ENCODE peak calls at places on chromosomes 1 and 21, in ten cellular contexts. L, T, S, R, O, V, I, F, P and E are unnamed samples.

GRCh38 chr1:6141601-6142000 is 38.5 kb downstream of the CHD5 start:
- DNase-seq in L (no peak), T (no peak), S (no peak), R (no peak), O (no peak), V (peak), I (no peak), F (no peak), P (no peak), E (no peak)

GRCh38 chr21:32461503-32461902 is 49.0 kb downstream of the EVA1C start:
- DNase-seq in L (no peak), T (no peak), S (no peak), R (no peak), O (no peak), V (no peak), I (no peak), F (no peak), P (no peak), E (no peak)

GRCh38 chr1:101371259-101371658 is 134.4 kb downstream of the S1PR1 start:
- DNase-seq in L (no peak), T (no peak), S (no peak), R (no peak), O (no peak), V (no peak), I (no peak), F (peak), P (peak), E (peak)

GRCh38 chr1:117208580-117208979 is 2.1 kb downstream of the VTCN1 start:
- DNase-seq in L (no peak), T (no peak), S (no peak), R (no peak), O (no peak), V (no peak), I (no peak), F (no peak), P (no peak), E (no peak)

GRCh38 chr1:226002667-226003501 is 3.7 kb upstream of the SDE2 start:
- DNase-seq in L (peak), T (no peak), S (peak), R (no peak), O (no peak), V (peak), I (no peak), F (no peak), P (peak), E (peak)

GRCh38 chr1:228463559-228464455 is 23.4 kb upstream of the RNF187 start:
- DNase-seq in L (no peak), T (peak), S (peak), R (no peak), O (no peak), V (peak), I (peak), F (no peak), P (peak), E (no peak)

GRCh38 chr1:32063261-32063681 is 9.5 kb upstream of the TMEM39B start:
- DNase-seq in L (no peak), T (no peak), S (peak), R (no peak), O (no peak), V (no peak), I (peak), F (peak), P (peak), E (no peak)

GRCh38 chr1:99502400-99502799 is 143.5 kb upstream of the PALMD start:
- DNase-seq in L (no peak), T (no peak), S (no peak), R (no peak), O (no peak), V (no peak), I (no peak), F (no peak), P (no peak), E (no peak)

GRCh38 chr1:187041104-187041503 is 212.4 kb downstream of the PLA2G4A start:
- DNase-seq in L (no peak), T (no peak), S (no peak), R (no peak), O (no peak), V (no peak), I (no peak), F (no peak), P (no peak), E (no peak)

GRCh38 chr1:178024504-178024903 is 54.6 kb upstream of the SEC16B start:
- DNase-seq in L (no peak), T (no peak), S (no peak), R (no peak), O (no peak), V (no peak), I (no peak), F (no peak), P (no peak), E (no peak)

GRCh38 chr1:55468438-55468837 is 253.3 kb upstream of the USP24 start:
- DNase-seq in L (no peak), T (no peak), S (no peak), R (no peak), O (no peak), V (no peak), I (no peak), F (no peak), P (peak), E (no peak)

GRCh38 chr1:7250176-7250575 is 464.9 kb downstream of the CAMTA1 start:
- DNase-seq in L (no peak), T (no peak), S (no peak), R (no peak), O (no peak), V (no peak), I (no peak), F (no peak), P (no peak), E (no peak)

GRCh38 chr21:33268736-33269441 is 2.7 kb downstream of the IL10RB start:
- DNase-seq in L (no peak), T (peak), S (no peak), R (no peak), O (peak), V (peak), I (peak), F (no peak), P (no peak), E (no peak)

GRCh38 chr1:100719490-100719889 is at the start of gene VCAM1:
- DNase-seq in L (no peak), T (no peak), S (no peak), R (no peak), O (no peak), V (no peak), I (no peak), F (no peak), P (peak), E (no peak)

GRCh38 chr1:9798236-9799130 is 25.3 kb downstream of the CLSTN1 start:
- DNase-seq in L (peak), T (no peak), S (no peak), R (no peak), O (no peak), V (no peak), I (no peak), F (no peak), P (peak), E (no peak)

GRCh38 chr1:68979891-68980290 is 483.0 kb upstream of the DEPDC1 start:
- DNase-seq in L (no peak), T (no peak), S (no peak), R (no peak), O (no peak), V (no peak), I (no peak), F (no peak), P (no peak), E (no peak)

GRCh38 chr1:8427493-8427892 is 109.6 kb downstream of the SLC45A1 start:
- DNase-seq in L (no peak), T (no peak), S (no peak), R (no peak), O (no peak), V (no peak), I (no peak), F (no peak), P (no peak), E (no peak)

GRCh38 chr21:42666023-42666747 is 12.8 kb downstream of the PDE9A start:
- DNase-seq in L (no peak), T (peak), S (no peak), R (no peak), O (no peak), V (peak), I (no peak), F (no peak), P (no peak), E (no peak)

GRCh38 chr1:151918156-151918555 is 8.8 kb upstream of the THEM4 start:
- DNase-seq in L (no peak), T (no peak), S (no peak), R (no peak), O (no peak), V (no peak), I (no peak), F (no peak), P (no peak), E (no peak)